ENCODE peak calls at places on chromosomes 7 and 10, in five cellular contexts. F is AG04450; J is CD4-positive, CD25-positive, alpha-beta regulatory T cell; E is small intestine; W is foreskin keratinocyte. Z is an unnamed sample. For H3K27me3, the result is how much of the 10 kb centered on the place peaks cover.

GRCh38 chr10:37712489-37713131 is 144.8 kb downstream of the ZNF248 start:
- DNase-seq in F (no peak), J (no peak), E (no peak), W (no peak), Z (no peak)

GRCh38 chr10:29849434-29849833 is 210.0 kb downstream of the JCAD start:
- DNase-seq in F (peak), J (no peak), E (no peak), W (no peak), Z (no peak)

GRCh38 chr7:2440608-2441245 is 35.5 kb downstream of the GRIFIN start:
- DNase-seq in F (no peak), J (no peak), E (peak), W (peak), Z (no peak)

GRCh38 chr7:31202801-31203200 is 137.7 kb downstream of the NEUROD6 start:
- DNase-seq in F (no peak), J (no peak), E (no peak), W (no peak), Z (no peak)

GRCh38 chr7:140384894-140385650 is 13.3 kb downstream of the SLC37A3 start:
- DNase-seq in F (no peak), J (no peak), E (no peak), W (no peak), Z (no peak)

GRCh38 chr10:21572578-21572977 is 38.5 kb downstream of the MLLT10 start:
- DNase-seq in F (no peak), J (no peak), E (no peak), W (no peak), Z (no peak)

GRCh38 chr7:53602817-53603418 is 567.5 kb downstream of the POM121L12 start:
- DNase-seq in F (no peak), J (no peak), E (no peak), W (peak), Z (no peak)

GRCh38 chr7:106313966-106314365 is 29.2 kb upstream of the NAMPT start:
- DNase-seq in F (no peak), J (no peak), E (peak), W (no peak), Z (no peak)

DNA sequence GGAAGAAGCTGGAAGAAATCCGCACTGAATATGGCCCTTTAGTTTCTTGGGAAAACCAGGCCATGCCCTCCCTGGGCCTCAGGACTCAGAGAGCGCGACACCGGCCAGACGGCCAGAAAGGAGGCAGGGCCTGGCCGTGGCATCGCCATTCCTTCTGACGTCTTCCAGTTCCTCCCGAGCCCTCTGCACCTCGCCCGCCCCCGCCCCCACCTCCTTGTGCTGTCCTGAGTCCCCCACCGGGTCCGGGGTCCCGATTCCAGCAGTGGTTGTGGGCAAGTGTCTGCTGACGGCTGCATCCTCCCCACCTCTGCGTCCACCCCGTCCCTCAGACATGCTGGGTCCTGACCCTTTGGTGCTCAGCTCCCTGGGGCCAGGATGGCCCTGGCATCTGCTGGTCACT is 312.1 kb upstream of the SHH start:
- DNase-seq in F (no peak), J (no peak), E (no peak), W (no peak), Z (no peak)
- H3K27me3 ChIP-seq in F (under half), J (under half), E (under half), W (under half), Z (under half)

GRCh38 chr7:93890464-93891068 is at the start of gene TFPI2:
- DNase-seq in F (no peak), J (no peak), E (no peak), W (peak), Z (peak)
- H3K27me3 ChIP-seq in F (under half), J (under half), E (under half), W (under half), Z (under half)

GRCh38 chr7:94557211-94557610 is 47.6 kb downstream of the CASD1 start:
- DNase-seq in F (no peak), J (no peak), E (no peak), W (no peak), Z (no peak)
- H3K27me3 ChIP-seq in F (under half), J (under half), E (under half), W (under half), Z (under half)

GRCh38 chr7:40354736-40355135 is 219.9 kb downstream of the SUGCT start:
- DNase-seq in F (no peak), J (no peak), E (no peak), W (no peak), Z (no peak)
- H3K27me3 ChIP-seq in F (under half), J (under half), E (under half), W (under half), Z (under half)

DNA sequence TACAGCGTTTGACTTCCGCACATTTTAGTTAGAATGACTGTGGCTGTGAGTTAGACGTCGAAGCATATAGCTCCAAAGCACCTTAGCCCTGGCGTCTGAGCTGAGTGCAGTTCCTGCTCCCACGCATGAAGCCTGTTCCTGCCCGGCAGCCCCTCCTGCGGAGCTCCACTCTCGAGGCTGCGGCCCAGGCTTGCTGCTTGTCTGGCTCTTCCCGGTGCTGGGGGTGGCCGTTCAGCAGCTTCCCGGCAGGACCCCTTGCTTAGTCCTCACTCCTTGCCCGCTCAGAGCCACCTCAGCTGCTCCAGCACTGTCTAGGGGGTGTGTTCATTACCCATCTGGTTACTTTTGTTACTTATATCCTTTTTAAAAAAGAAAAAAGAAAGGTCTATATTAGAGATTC is 88.1 kb upstream of the DNAJB6 start:
- DNase-seq in F (no peak), J (no peak), E (no peak), W (no peak), Z (no peak)
- H3K27me3 ChIP-seq in F (under half), J (under half), E (under half), W (under half), Z (under half)

GRCh38 chr10:117143424-117143823 is 5.4 kb upstream of the VAX1 start:
- DNase-seq in F (no peak), J (no peak), E (no peak), W (no peak), Z (no peak)
- H3K27me3 ChIP-seq in F (under half), J (under half), E (under half), W (half or more), Z (under half)

DNA sequence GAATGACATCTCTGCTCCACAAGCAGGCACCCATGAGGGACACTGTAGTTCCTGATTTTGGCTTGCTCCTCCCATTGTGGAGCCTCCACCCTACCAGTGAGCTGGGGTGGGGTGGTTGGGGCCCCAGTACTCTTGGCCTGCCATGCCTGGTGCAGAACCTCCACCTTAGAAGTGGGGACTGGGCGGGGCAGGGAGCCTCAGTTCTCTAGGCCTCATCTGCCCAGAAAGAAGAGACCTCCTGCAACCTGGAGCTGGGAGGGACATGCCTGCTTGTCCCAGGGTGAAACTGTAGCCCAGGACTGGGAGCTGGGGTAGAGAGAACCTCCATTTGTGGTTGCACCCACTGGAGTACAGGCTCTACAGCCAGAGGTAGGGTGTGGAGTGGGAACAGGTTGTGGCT is 14.4 kb downstream of the RAMP3 start:
- DNase-seq in F (no peak), J (no peak), E (no peak), W (no peak), Z (no peak)
- H3K27me3 ChIP-seq in F (under half), J (under half), E (under half), W (under half), Z (under half)

GRCh38 chr10:84195044-84195830 is 900 bp downstream of the CDHR1 start:
- DNase-seq in F (no peak), J (no peak), E (no peak), W (no peak), Z (no peak)

GRCh38 chr10:84196083-84196482 is 1.7 kb downstream of the CDHR1 start:
- DNase-seq in F (no peak), J (no peak), E (no peak), W (no peak), Z (peak)

GRCh38 chr10:84196941-84197340 is 2.6 kb downstream of the CDHR1 start:
- DNase-seq in F (no peak), J (no peak), E (no peak), W (no peak), Z (no peak)

GRCh38 chr10:84198206-84198915 is 4.0 kb downstream of the CDHR1 start:
- DNase-seq in F (no peak), J (no peak), E (no peak), W (no peak), Z (peak)

GRCh38 chr10:84197643-84198042 is 3.3 kb downstream of the CDHR1 start:
- DNase-seq in F (no peak), J (no peak), E (no peak), W (no peak), Z (no peak)
- H3K27me3 ChIP-seq in F (under half), J (under half), E (under half), W (half or more), Z (under half)

DNA sequence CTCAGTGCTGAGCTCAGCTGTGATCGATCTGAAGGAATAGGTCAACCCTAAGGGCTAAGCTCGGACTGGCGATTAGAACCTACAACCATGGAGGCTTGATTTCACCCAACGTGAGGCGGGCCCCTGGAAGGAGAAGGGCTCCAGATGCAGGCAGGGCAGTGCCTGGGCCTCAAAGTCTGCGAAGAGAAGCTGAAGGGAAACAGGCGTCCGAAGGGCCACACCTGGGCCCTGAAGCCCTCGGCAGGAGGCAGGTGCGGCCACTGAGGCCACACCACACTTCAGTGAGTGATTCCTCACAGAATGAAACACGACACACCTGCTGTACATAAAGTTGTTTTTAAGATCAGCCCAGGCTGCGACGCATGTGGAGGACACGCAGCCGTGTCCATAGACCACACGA is 198.7 kb downstream of the PTPRN2 start:
- DNase-seq in F (no peak), J (no peak), E (no peak), W (no peak), Z (no peak)
- H3K27me3 ChIP-seq in F (under half), J (under half), E (under half), W (under half), Z (under half)

DNA sequence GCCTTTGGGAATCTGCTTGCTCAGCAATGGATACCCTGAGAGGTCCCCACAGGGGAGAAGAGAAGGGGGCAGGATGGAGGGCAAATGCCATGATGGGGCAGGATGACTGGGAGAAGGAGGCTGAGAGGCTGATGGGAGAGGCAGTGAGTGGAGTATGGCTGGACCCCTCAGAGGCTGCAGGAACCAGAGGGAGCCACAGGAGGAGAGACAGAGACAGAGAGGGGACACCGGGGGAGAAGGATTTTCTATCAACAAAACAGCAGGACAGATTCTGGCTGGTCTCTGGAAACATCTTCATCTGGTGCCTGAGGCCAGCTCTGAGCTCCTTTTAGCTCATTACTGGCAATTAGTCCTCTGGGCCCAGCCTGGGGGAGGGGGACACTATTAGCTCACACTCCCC is 80.9 kb upstream of the PAX2 start:
- DNase-seq in F (no peak), J (no peak), E (no peak), W (no peak), Z (no peak)
- H3K27me3 ChIP-seq in F (under half), J (under half), E (under half), W (half or more), Z (under half)